ENCODE peak calls at places on chromosome 2, in six cellular contexts. V is sigmoid colon; A is CD4-positive, alpha-beta T cell; P is AG10803; S is kidney epithelial cell; Y is IMR-90. T is an unnamed sample.
A peak's percentile ranks its signal among the peaks of the same experiment; 100 is the strongest.

GRCh38 chr2:20052872-20053281 is 1.4 kb upstream of the LAPTM4A start:
- DNase-seq in A (no peak), P (peak; percentile 85), S (no peak), Y (peak; percentile 83), V (peak; percentile 75), T (no peak)

GRCh38 chr2:190572251-190572650 is 37.7 kb upstream of the NEMP2 start:
- DNase-seq in Y (no peak), P (no peak), S (no peak), A (no peak), V (no peak), T (no peak)

GRCh38 chr2:15836942-15837610 is 103.3 kb upstream of the MYCN start:
- DNase-seq in V (no peak), A (no peak), P (no peak), Y (no peak), S (no peak), T (no peak)

GRCh38 chr2:232347369-232347768 is 31.2 kb upstream of the ALPP start:
- DNase-seq in A (no peak), S (no peak), V (no peak), Y (no peak), P (no peak), T (no peak)

GRCh38 chr2:147097747-147098146 is 747.1 kb upstream of the ACVR2A start:
- DNase-seq in V (no peak), P (no peak), S (no peak), A (no peak), Y (no peak), T (no peak)

GRCh38 chr2:12918841-12919445 is 202.2 kb downstream of the TRIB2 start:
- DNase-seq in V (peak; percentile 95), S (no peak), Y (peak; percentile 89), A (no peak), P (peak; percentile 99), T (no peak)

GRCh38 chr2:186542002-186542401 is 47.9 kb upstream of the ITGAV start:
- DNase-seq in V (no peak), A (no peak), Y (no peak), S (no peak), P (no peak), T (no peak)

GRCh38 chr2:226228080-226228479 is 571.5 kb downstream of the IRS1 start:
- DNase-seq in Y (no peak), S (no peak), V (no peak), P (no peak), A (no peak), T (no peak)

GRCh38 chr2:170091461-170091860 is 86.5 kb upstream of the MYO3B start:
- DNase-seq in V (no peak), S (no peak), P (no peak), Y (no peak), A (no peak), T (no peak)

GRCh38 chr2:215171151-215171550 is 32.7 kb upstream of the ABCA12 start:
- DNase-seq in A (no peak), S (no peak), V (no peak), Y (no peak), P (peak; percentile 5), T (no peak)

GRCh38 chr2:238573065-238573778 is 146.5 kb downstream of the ASB1 start:
- DNase-seq in Y (no peak), A (no peak), S (no peak), V (no peak), P (no peak), T (peak; percentile 75)

GRCh38 chr2:169363027-169363569 is 764 bp upstream of the LRP2 start:
- DNase-seq in V (no peak), Y (no peak), P (no peak), A (no peak), S (no peak), T (peak; percentile 13)

GRCh38 chr2:101146535-101146934 is 4.6 kb downstream of the TBC1D8 start:
- DNase-seq in V (no peak), S (no peak), P (no peak), A (no peak), Y (no peak), T (no peak)

GRCh38 chr2:102489646-102490045 is 16.6 kb downstream of the SLC9A4 start:
- DNase-seq in V (no peak), Y (no peak), A (no peak), P (no peak), S (no peak), T (no peak)

GRCh38 chr2:30235859-30236535 is 4.7 kb downstream of the LBH start:
- DNase-seq in Y (no peak), A (no peak), S (no peak), V (peak; percentile 55), P (no peak), T (no peak)

GRCh38 chr2:101150306-101151140 is 659 bp downstream of the TBC1D8 start:
- DNase-seq in S (no peak), Y (no peak), P (no peak), A (no peak), V (peak; percentile 73), T (peak; percentile 56)

GRCh38 chr2:205879362-205879761 is 197.1 kb downstream of the NRP2 start:
- DNase-seq in S (no peak), P (no peak), A (no peak), V (no peak), Y (no peak), T (no peak)

GRCh38 chr2:9094117-9094516 is 90.6 kb upstream of the MBOAT2 start:
- DNase-seq in V (no peak), S (no peak), A (no peak), P (no peak), Y (no peak), T (no peak)

GRCh38 chr2:9096761-9097160 is 93.3 kb upstream of the MBOAT2 start:
- DNase-seq in A (no peak), S (no peak), Y (no peak), V (no peak), P (no peak), T (no peak)

GRCh38 chr2:9095226-9095625 is 91.7 kb upstream of the MBOAT2 start:
- DNase-seq in A (no peak), S (no peak), P (no peak), Y (no peak), V (no peak), T (no peak)

GRCh38 chr2:9097239-9097638 is 93.8 kb upstream of the MBOAT2 start:
- DNase-seq in P (no peak), A (no peak), V (no peak), Y (no peak), S (no peak), T (no peak)

GRCh38 chr2:9095690-9096089 is 92.2 kb upstream of the MBOAT2 start:
- DNase-seq in P (peak; percentile 49), A (no peak), Y (peak; percentile 44), S (no peak), V (no peak), T (no peak)
- TF ChIP-seq CTCF in P (peak; percentile 22), A (no peak), Y (peak; percentile 42), S (peak; percentile 35), V (no peak), T (no peak)

DNA sequence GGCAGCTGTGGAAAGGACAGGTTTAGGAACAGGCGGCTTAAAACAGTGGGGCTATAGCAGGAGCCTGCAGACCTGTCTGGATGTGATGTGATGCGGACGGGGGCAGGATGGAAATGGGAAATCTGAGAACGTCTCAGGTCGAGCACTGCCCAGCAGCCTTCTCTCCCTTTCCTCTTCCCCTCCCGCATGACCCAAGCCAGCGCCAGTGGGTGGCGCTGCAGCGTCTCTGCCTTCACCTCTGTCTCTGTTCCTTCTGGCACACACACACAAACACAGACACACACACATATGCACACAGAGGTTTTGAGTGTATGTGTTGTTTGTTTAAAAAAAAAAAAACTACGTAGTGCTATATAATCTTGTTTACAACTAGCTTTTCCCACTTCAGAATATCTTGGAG is 82.0 kb upstream of the SLC66A3 start:
- DNase-seq in S (no peak), V (no peak), Y (peak; percentile 50), A (no peak), P (peak; percentile 40), T (no peak)
- TF ChIP-seq CTCF in S (peak; percentile 68), V (no peak), Y (peak; percentile 46), A (no peak), P (peak; percentile 49), T (peak; percentile 45)

DNA sequence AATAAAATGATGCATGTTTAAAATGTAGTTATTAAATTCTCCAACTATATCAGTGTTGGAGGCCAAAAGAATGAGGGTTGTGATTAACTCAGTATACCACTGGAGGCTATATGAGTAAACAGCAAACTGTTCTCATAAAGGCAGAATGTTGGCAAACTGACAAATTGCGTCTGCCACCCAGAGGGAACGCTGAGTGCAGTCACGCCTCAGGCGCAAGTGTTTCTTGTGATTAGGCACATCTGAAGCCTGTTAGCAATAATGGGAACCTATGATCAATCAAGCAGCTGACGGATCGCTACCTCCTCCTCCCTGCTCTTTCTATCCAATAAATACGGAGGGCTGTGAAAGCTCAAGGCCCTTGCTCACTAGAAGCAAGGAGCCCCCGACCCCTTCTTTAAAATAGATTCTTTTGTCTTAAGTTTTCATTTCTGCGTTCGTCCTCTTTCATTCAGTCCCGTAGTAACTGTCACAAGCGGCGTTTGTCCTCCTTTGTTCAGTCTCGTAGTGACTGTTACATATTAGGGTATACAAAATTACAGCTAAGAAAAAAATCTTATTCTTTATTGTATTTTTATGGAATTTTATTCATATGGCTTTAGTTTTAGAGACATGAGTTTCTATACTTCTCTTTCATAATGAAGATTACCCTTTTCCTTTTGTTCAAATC is 16.3 kb upstream of the RMND5A start:
- DNase-seq in P (peak; percentile 77), Y (no peak), A (no peak), S (no peak), V (no peak), T (no peak)
- TF ChIP-seq CTCF in P (no peak), Y (no peak), A (no peak), S (no peak), V (no peak), T (no peak)

GRCh38 chr2:191677646-191678436 is at the start of gene NABP1:
- DNase-seq in Y (peak; percentile 97), V (peak; percentile 99), P (peak; percentile 98), A (peak; percentile 98), S (peak; percentile 82), T (peak; percentile 98)
- TF ChIP-seq CTCF in Y (no peak), V (no peak), P (no peak), A (no peak), S (no peak), T (no peak)

GRCh38 chr2:137913169-137913568 is 51.1 kb upstream of the HNMT start:
- DNase-seq in P (no peak), V (no peak), Y (no peak), S (no peak), A (no peak), T (no peak)

GRCh38 chr2:137912358-137912757 is 51.9 kb upstream of the HNMT start:
- DNase-seq in V (no peak), Y (peak; percentile 1), P (no peak), A (no peak), S (no peak), T (no peak)

DNA sequence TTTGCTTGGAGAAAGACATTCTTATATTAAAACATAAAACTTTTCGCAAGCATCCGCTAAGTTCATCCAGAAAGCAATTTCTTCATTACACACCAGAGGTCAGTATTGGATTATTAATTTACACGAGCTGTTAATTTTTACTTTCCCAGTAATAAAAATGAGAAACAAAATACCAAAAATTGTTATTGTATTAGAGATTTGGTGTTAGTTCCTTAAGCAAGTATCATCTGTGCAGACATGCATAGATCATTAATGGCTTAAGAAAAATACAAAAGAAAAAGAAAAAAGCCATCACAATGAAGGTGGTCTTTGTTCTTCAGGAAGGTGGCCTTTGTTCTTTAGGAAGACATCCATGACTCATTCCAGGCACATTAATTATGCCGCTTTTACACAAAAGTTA is 53.6 kb upstream of the HNMT start:
- DNase-seq in S (no peak), V (no peak), P (peak; percentile 26), A (no peak), Y (peak; percentile 20), T (no peak)
- TF ChIP-seq CTCF in S (peak; percentile 34), V (peak; percentile 59), P (peak; percentile 73), A (no peak), Y (peak; percentile 74), T (peak; percentile 36)

GRCh38 chr2:184921676-184922075 is 323.3 kb downstream of the ZNF804A start:
- DNase-seq in P (no peak), Y (no peak), A (no peak), V (no peak), S (no peak), T (no peak)
- TF ChIP-seq CTCF in P (no peak), Y (no peak), A (no peak), V (no peak), S (no peak), T (no peak)